ENCODE peak calls at places on chromosomes 12 and 14, in six cellular contexts. One of them, this sample, is unnamed. For H3K36me3, the result is how much of the 10 kb centered on the place peaks cover.

GRCh38 chr12:3537916-3538690 is 47.1 kb downstream of the PRMT8 start:
- DNase-seq in PC-3: no peak
- DNase-seq in left lung: no peak
- DNase-seq in cardiac muscle cell: no peak
- DNase-seq in aorta: no peak
- DNase-seq in IMR-90: no peak
- DNase-seq in this sample: no peak

GRCh38 chr12:85872497-85873091 is 1.5 kb upstream of the NTS start:
- DNase-seq in IMR-90: peak
- DNase-seq in PC-3: peak
- DNase-seq in left lung: no peak
- DNase-seq in aorta: no peak
- DNase-seq in cardiac muscle cell: peak
- DNase-seq in this sample: peak

GRCh38 chr12:59660148-59660547 is 64.3 kb downstream of the SLC16A7 start:
- DNase-seq in aorta: no peak
- DNase-seq in IMR-90: no peak
- DNase-seq in cardiac muscle cell: no peak
- DNase-seq in left lung: no peak
- DNase-seq in PC-3: no peak
- DNase-seq in this sample: no peak

GRCh38 chr12:6278439-6279255 is 31.8 kb upstream of the PLEKHG6 start:
- DNase-seq in IMR-90: peak
- DNase-seq in PC-3: peak
- DNase-seq in left lung: peak
- DNase-seq in cardiac muscle cell: peak
- DNase-seq in aorta: peak
- DNase-seq in this sample: no peak

GRCh38 chr14:70064111-70064885 is 124.5 kb downstream of the SLC8A3 start:
- DNase-seq in IMR-90: peak
- DNase-seq in cardiac muscle cell: peak
- DNase-seq in PC-3: no peak
- DNase-seq in left lung: no peak
- DNase-seq in aorta: no peak
- DNase-seq in this sample: no peak

GRCh38 chr12:123049398-123050250 is 69.1 kb downstream of the ARL6IP4 start:
- DNase-seq in IMR-90: no peak
- DNase-seq in left lung: no peak
- DNase-seq in PC-3: no peak
- DNase-seq in aorta: no peak
- DNase-seq in cardiac muscle cell: no peak
- DNase-seq in this sample: no peak

GRCh38 chr12:85036241-85036707 is at the start of the genes LRRIQ1 and TSPAN19:
- DNase-seq in aorta: peak
- DNase-seq in left lung: peak
- DNase-seq in cardiac muscle cell: peak
- DNase-seq in IMR-90: peak
- DNase-seq in PC-3: peak
- DNase-seq in this sample: peak

GRCh38 chr12:4355843-4356327 is 23.6 kb downstream of the FGF23 start:
- DNase-seq in left lung: peak
- DNase-seq in cardiac muscle cell: peak
- DNase-seq in aorta: no peak
- DNase-seq in PC-3: peak
- DNase-seq in IMR-90: peak
- DNase-seq in this sample: no peak

GRCh38 chr12:52659395-52659794 is 7.4 kb upstream of the KRT2 start:
- DNase-seq in IMR-90: no peak
- DNase-seq in aorta: no peak
- DNase-seq in PC-3: no peak
- DNase-seq in left lung: no peak
- DNase-seq in cardiac muscle cell: no peak
- DNase-seq in this sample: no peak

GRCh38 chr12:121741743-121742142 is 29.2 kb downstream of the TMEM120B start:
- DNase-seq in IMR-90: no peak
- DNase-seq in PC-3: no peak
- DNase-seq in cardiac muscle cell: no peak
- DNase-seq in left lung: no peak
- DNase-seq in aorta: no peak
- DNase-seq in this sample: no peak

GRCh38 chr14:24880689-24881088 is 169.3 kb downstream of the STXBP6 start:
- DNase-seq in left lung: no peak
- DNase-seq in IMR-90: peak
- DNase-seq in aorta: no peak
- DNase-seq in cardiac muscle cell: peak
- DNase-seq in PC-3: no peak
- DNase-seq in this sample: no peak

GRCh38 chr12:52950553-52950952 is 1.6 kb downstream of the KRT18 start:
- DNase-seq in IMR-90: no peak
- DNase-seq in PC-3: no peak
- DNase-seq in aorta: no peak
- DNase-seq in cardiac muscle cell: no peak
- DNase-seq in left lung: no peak
- DNase-seq in this sample: no peak

GRCh38 chr14:70724944-70725343 is 83.2 kb downstream of the TTC9 start:
- DNase-seq in aorta: no peak
- DNase-seq in PC-3: no peak
- DNase-seq in cardiac muscle cell: no peak
- DNase-seq in left lung: no peak
- DNase-seq in IMR-90: no peak
- DNase-seq in this sample: no peak

GRCh38 chr14:91369628-91370445 is 47.8 kb downstream of the CCDC88C start:
- DNase-seq in PC-3: peak
- DNase-seq in left lung: no peak
- DNase-seq in aorta: no peak
- DNase-seq in cardiac muscle cell: no peak
- DNase-seq in IMR-90: no peak
- DNase-seq in this sample: no peak

GRCh38 chr12:52007158-52007921 is 594 bp downstream of the TAMALIN start:
- DNase-seq in IMR-90: no peak
- DNase-seq in PC-3: no peak
- DNase-seq in left lung: peak
- DNase-seq in cardiac muscle cell: peak
- DNase-seq in aorta: peak
- DNase-seq in this sample: no peak

DNA sequence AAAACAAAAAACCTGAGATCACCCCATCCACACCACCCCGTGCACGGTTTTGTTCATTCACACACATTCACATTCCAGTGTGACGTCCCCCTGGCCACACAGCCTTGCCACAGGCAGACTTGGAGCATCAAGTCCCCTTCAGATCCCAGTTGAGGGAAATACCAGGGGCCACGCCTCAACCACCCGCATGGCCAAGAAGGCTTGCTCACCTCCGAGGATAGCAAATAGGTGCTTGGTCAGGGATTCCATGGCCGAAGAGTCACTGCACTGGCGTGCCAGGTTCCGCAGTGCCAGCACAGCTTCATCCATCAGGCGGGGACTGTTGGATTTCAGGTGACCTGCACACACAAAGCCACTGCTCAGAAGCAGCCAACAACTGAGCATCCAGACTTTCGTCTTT is 19.0 kb downstream of the GCN1 start:
- DNase-seq in IMR-90: no peak
- DNase-seq in aorta: peak
- DNase-seq in PC-3: no peak
- DNase-seq in cardiac muscle cell: no peak
- DNase-seq in left lung: no peak
- DNase-seq in this sample: no peak
- H3K36me3 ChIP-seq in IMR-90: half or more
- H3K36me3 ChIP-seq in aorta: under half
- H3K36me3 ChIP-seq in PC-3: half or more
- H3K36me3 ChIP-seq in cardiac muscle cell: half or more
- H3K36me3 ChIP-seq in left lung: half or more
- H3K36me3 ChIP-seq in this sample: under half

DNA sequence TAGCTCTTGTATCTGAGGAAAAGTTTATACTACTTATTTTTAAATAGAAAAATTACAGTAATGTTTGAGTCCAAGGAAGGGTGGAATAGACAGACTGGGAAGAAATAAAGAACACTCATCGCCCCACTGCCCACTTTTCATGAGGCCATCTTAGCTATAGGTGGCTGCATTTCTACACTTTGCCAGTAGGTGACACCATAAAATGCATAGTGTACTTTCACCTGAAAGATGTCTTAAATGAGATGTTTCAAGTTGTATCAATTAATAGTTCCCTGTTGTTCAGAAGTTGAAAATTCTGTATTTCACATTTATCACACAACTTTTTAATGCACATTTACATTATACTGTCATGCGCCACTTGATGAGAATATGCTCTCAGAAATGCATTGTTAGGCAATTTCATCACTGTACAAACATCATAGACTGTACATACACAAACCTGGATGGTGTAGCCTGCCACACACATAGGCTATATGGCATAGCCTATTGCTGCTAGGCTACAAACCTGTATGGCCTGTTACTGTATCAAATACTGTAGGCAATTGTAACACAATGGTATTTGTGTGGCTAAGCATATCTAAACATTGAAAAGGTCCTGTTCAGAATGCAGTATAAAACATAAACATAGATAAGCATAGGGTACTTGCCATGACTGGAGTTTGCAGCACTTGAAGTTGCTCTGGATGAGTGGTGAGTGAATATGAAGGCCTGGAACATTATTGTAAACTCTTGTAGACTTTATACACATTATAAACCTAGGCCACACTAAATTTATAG is 27.5 kb downstream of the PMCH start:
- DNase-seq in aorta: no peak
- DNase-seq in PC-3: peak
- DNase-seq in IMR-90: peak
- DNase-seq in left lung: no peak
- DNase-seq in cardiac muscle cell: peak
- DNase-seq in this sample: no peak
- H3K36me3 ChIP-seq in aorta: under half
- H3K36me3 ChIP-seq in PC-3: under half
- H3K36me3 ChIP-seq in IMR-90: under half
- H3K36me3 ChIP-seq in left lung: under half
- H3K36me3 ChIP-seq in cardiac muscle cell: under half
- H3K36me3 ChIP-seq in this sample: under half

GRCh38 chr12:76025601-76026575 is 5.7 kb downstream of the PHLDA1 start:
- DNase-seq in aorta: no peak
- DNase-seq in IMR-90: peak
- DNase-seq in cardiac muscle cell: peak
- DNase-seq in PC-3: peak
- DNase-seq in left lung: no peak
- DNase-seq in this sample: no peak
- H3K36me3 ChIP-seq in aorta: under half
- H3K36me3 ChIP-seq in IMR-90: under half
- H3K36me3 ChIP-seq in cardiac muscle cell: under half
- H3K36me3 ChIP-seq in PC-3: under half
- H3K36me3 ChIP-seq in left lung: under half
- H3K36me3 ChIP-seq in this sample: under half

GRCh38 chr14:67313153-67313552 is 46.5 kb downstream of the ATP6V1D start:
- DNase-seq in aorta: no peak
- DNase-seq in cardiac muscle cell: no peak
- DNase-seq in IMR-90: no peak
- DNase-seq in left lung: no peak
- DNase-seq in PC-3: peak
- DNase-seq in this sample: no peak
- H3K36me3 ChIP-seq in aorta: under half
- H3K36me3 ChIP-seq in cardiac muscle cell: under half
- H3K36me3 ChIP-seq in IMR-90: under half
- H3K36me3 ChIP-seq in left lung: under half
- H3K36me3 ChIP-seq in PC-3: under half
- H3K36me3 ChIP-seq in this sample: under half

GRCh38 chr12:55771736-55772135 is 28.8 kb downstream of the GDF11 start:
- DNase-seq in cardiac muscle cell: no peak
- DNase-seq in left lung: no peak
- DNase-seq in aorta: no peak
- DNase-seq in IMR-90: no peak
- DNase-seq in PC-3: no peak
- DNase-seq in this sample: no peak
- H3K36me3 ChIP-seq in cardiac muscle cell: under half
- H3K36me3 ChIP-seq in left lung: half or more
- H3K36me3 ChIP-seq in aorta: under half
- H3K36me3 ChIP-seq in IMR-90: under half
- H3K36me3 ChIP-seq in PC-3: under half
- H3K36me3 ChIP-seq in this sample: under half

GRCh38 chr12:57204454-57204853 is 12.1 kb upstream of the NXPH4 start:
- DNase-seq in cardiac muscle cell: no peak
- DNase-seq in aorta: no peak
- DNase-seq in PC-3: no peak
- DNase-seq in IMR-90: no peak
- DNase-seq in left lung: no peak
- DNase-seq in this sample: no peak
- H3K36me3 ChIP-seq in cardiac muscle cell: under half
- H3K36me3 ChIP-seq in aorta: under half
- H3K36me3 ChIP-seq in PC-3: under half
- H3K36me3 ChIP-seq in IMR-90: half or more
- H3K36me3 ChIP-seq in left lung: half or more
- H3K36me3 ChIP-seq in this sample: under half

DNA sequence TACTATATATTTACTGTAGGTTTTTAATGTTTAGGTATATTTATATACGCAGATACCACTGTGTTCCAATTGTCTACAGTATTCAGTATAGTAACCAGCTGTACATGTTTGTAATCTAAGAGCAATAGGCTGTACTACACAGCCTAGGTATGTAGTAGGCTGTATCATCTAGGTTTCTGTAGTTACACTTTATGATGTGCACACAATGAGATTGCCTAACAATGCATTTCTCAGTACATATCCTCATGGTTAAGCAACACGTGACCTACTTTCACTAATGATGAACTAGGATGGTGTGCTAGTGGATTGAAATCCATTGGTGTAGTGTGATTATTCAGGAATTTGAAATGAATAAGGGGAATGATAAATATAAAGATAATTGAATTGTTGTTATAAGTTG is 77.7 kb downstream of the ETNK1 start:
- DNase-seq in left lung: no peak
- DNase-seq in PC-3: no peak
- DNase-seq in IMR-90: no peak
- DNase-seq in cardiac muscle cell: peak
- DNase-seq in aorta: no peak
- DNase-seq in this sample: no peak
- H3K36me3 ChIP-seq in left lung: under half
- H3K36me3 ChIP-seq in PC-3: under half
- H3K36me3 ChIP-seq in IMR-90: under half
- H3K36me3 ChIP-seq in cardiac muscle cell: under half
- H3K36me3 ChIP-seq in aorta: under half
- H3K36me3 ChIP-seq in this sample: under half

GRCh38 chr12:49051373-49051764 is 9.2 kb downstream of the KMT2D start:
- DNase-seq in PC-3: no peak
- DNase-seq in left lung: no peak
- DNase-seq in aorta: peak
- DNase-seq in cardiac muscle cell: no peak
- DNase-seq in IMR-90: no peak
- DNase-seq in this sample: no peak
- H3K36me3 ChIP-seq in PC-3: half or more
- H3K36me3 ChIP-seq in left lung: half or more
- H3K36me3 ChIP-seq in aorta: under half
- H3K36me3 ChIP-seq in cardiac muscle cell: half or more
- H3K36me3 ChIP-seq in IMR-90: half or more
- H3K36me3 ChIP-seq in this sample: under half

This sample was measured in kidney epithelial cell.